ENCODE peak calls at places on chromosomes 16 and 17, in eight cellular contexts. S is body of pancreas; O is CD4-positive, CD25-positive, alpha-beta regulatory T cell; C is AG04450; B is adrenal gland; T is CD8-positive, alpha-beta T cell; H is thoracic aorta; W is heart left ventricle. J is an unnamed sample. For H3K9me3, the result is how much of the 10 kb centered on the place peaks cover.

GRCh38 chr16:6976716-6977115 is 355.9 kb upstream of the RBFOX1 start:
- DNase-seq in S (no peak), O (no peak), C (no peak), B (no peak), T (no peak), H (no peak), W (no peak), J (no peak)

GRCh38 chr17:49969134-49969759 is at the start of gene DLX4:
- DNase-seq in S (no peak), O (no peak), C (no peak), B (peak), T (no peak), H (no peak), W (no peak), J (no peak)

GRCh38 chr17:38742431-38743308 is 5.5 kb downstream of the PCGF2 start:
- DNase-seq in S (peak), O (no peak), C (peak), B (peak), T (no peak), H (peak), W (peak), J (peak)

GRCh38 chr17:42201155-42201772 is 7.0 kb upstream of the GHDC start:
- DNase-seq in S (peak), O (no peak), C (no peak), B (peak), T (no peak), H (no peak), W (no peak), J (no peak)

GRCh38 chr17:34895388-34895787 is 65.9 kb downstream of the CCT6B start:
- DNase-seq in S (no peak), O (no peak), C (no peak), B (no peak), T (no peak), H (no peak), W (no peak), J (no peak)

GRCh38 chr17:6361733-6362132 is 73.2 kb downstream of the AIPL1 start:
- DNase-seq in S (no peak), O (no peak), C (no peak), B (no peak), T (no peak), H (no peak), W (no peak), J (peak)

GRCh38 chr17:30369995-30370394 is 8.7 kb upstream of the CPD start:
- DNase-seq in S (no peak), O (no peak), C (no peak), B (no peak), T (no peak), H (no peak), W (no peak), J (no peak)

GRCh38 chr16:75591001-75591852 is 25.0 kb downstream of the GABARAPL2 start:
- DNase-seq in S (peak), O (no peak), C (no peak), B (no peak), T (no peak), H (peak), W (peak), J (peak)

GRCh38 chr17:16918443-16918842 is 53.5 kb downstream of the TNFRSF13B start:
- DNase-seq in S (no peak), O (no peak), C (no peak), B (peak), T (no peak), H (no peak), W (no peak), J (peak)

GRCh38 chr17:63406689-63407330 is 39.3 kb downstream of the CYB561 start:
- DNase-seq in S (peak), O (peak), C (peak), B (peak), T (peak), H (peak), W (peak), J (peak)

GRCh38 chr16:11354733-11355574 is 9.7 kb downstream of the RMI2 start:
- DNase-seq in S (no peak), O (peak), C (peak), B (peak), T (peak), H (no peak), W (no peak), J (no peak)

GRCh38 chr17:32323784-32324590 is 18.0 kb downstream of the C17orf75 start:
- DNase-seq in S (peak), O (no peak), C (no peak), B (peak), T (no peak), H (no peak), W (no peak), J (peak)

GRCh38 chr17:47276868-47277267 is 23.2 kb downstream of the ITGB3 start:
- DNase-seq in S (peak), O (no peak), C (no peak), B (peak), T (no peak), H (no peak), W (peak), J (peak)

GRCh38 chr16:30619643-30620042 is 9.5 kb upstream of the ZNF689 start:
- DNase-seq in S (no peak), O (no peak), C (no peak), B (no peak), T (no peak), H (no peak), W (no peak), J (no peak)

GRCh38 chr17:34269969-34270368 is at the start of gene CCL7:
- DNase-seq in S (no peak), O (no peak), C (no peak), B (no peak), T (no peak), H (no peak), W (no peak), J (no peak)

GRCh38 chr16:15597822-15598647 is 44.9 kb downstream of the MARF1 start:
- DNase-seq in S (no peak), O (no peak), C (no peak), B (no peak), T (no peak), H (no peak), W (no peak), J (no peak)

GRCh38 chr16:31344712-31345111 is 10.3 kb upstream of the ITGAX start:
- DNase-seq in S (no peak), O (no peak), C (no peak), B (no peak), T (no peak), H (no peak), W (no peak), J (no peak)

GRCh38 chr17:63693411-63694113 is 6.4 kb downstream of the LIMD2 start:
- DNase-seq in S (no peak), O (peak), C (no peak), B (no peak), T (no peak), H (no peak), W (no peak), J (no peak)

GRCh38 chr17:330993-331701 is 21.5 kb downstream of the RPH3AL start:
- DNase-seq in S (peak), O (peak), C (no peak), B (peak), T (peak), H (no peak), W (peak), J (no peak)

GRCh38 chr16:1327619-1327947 is 5.9 kb upstream of the BAIAP3 start:
- DNase-seq in S (no peak), O (no peak), C (no peak), B (no peak), T (no peak), H (no peak), W (no peak), J (no peak)

GRCh38 chr16:2950400-2950724 is 13.7 kb upstream of the KREMEN2 start:
- DNase-seq in S (no peak), O (no peak), C (no peak), B (no peak), T (no peak), H (no peak), W (no peak), J (no peak)

GRCh38 chr16:16064874-16065384 is 115.5 kb downstream of the ABCC1 start:
- DNase-seq in S (no peak), O (no peak), C (no peak), B (no peak), T (no peak), H (no peak), W (no peak), J (no peak)

GRCh38 chr17:19561697-19562318 is 28.2 kb downstream of the SLC47A1 start:
- DNase-seq in S (no peak), O (no peak), C (no peak), B (no peak), T (no peak), H (no peak), W (no peak), J (no peak)

GRCh38 chr16:2960183-2961010 is 3.7 kb upstream of the KREMEN2 start:
- DNase-seq in S (no peak), O (no peak), C (no peak), B (no peak), T (no peak), H (no peak), W (no peak), J (no peak)

GRCh38 chr17:7854078-7854777 is 638 bp upstream of the TMEM88 start:
- DNase-seq in S (no peak), O (no peak), C (no peak), B (peak), T (no peak), H (no peak), W (no peak), J (no peak)

GRCh38 chr16:72371307-72372081 is 199.5 kb upstream of the PMFBP1 start:
- DNase-seq in S (no peak), O (no peak), C (no peak), B (no peak), T (no peak), H (no peak), W (no peak), J (no peak)

GRCh38 chr16:79081292-79082066 is 519.1 kb downstream of the MAF start:
- DNase-seq in S (no peak), O (no peak), C (no peak), B (no peak), T (no peak), H (no peak), W (no peak), J (no peak)

DNA sequence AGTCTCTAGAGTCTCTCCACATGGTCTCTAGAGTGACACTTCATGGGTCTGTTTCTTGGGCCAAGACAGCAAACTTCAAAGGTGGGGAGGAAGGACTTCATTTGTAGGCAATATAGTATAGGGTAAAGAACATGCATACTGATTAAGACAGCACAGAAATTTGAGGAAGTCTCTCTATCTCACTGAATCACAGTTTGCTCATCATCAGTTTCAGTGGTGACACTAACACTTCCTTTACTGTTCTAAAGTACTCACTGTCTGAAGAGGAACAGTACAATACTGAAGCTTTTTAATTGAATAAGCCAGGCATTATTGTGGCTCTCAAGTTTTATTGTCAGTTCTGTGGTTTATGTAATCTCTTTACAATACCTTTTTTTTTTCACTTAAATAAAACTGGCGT is 656.4 kb upstream of the CDH8 start:
- DNase-seq in S (no peak), O (no peak), C (no peak), B (no peak), T (no peak), H (no peak), W (no peak), J (no peak)
- H3K9me3 ChIP-seq in S (under half), O (under half), C (under half), B (under half), T (under half), H (under half), W (under half), J (under half)

GRCh38 chr17:11624968-11625367 is 26.7 kb downstream of the DNAH9 start:
- DNase-seq in S (no peak), O (no peak), C (no peak), B (no peak), T (no peak), H (no peak), W (no peak), J (no peak)

GRCh38 chr17:11625878-11626277 is 27.6 kb downstream of the DNAH9 start:
- DNase-seq in S (no peak), O (no peak), C (no peak), B (no peak), T (no peak), H (no peak), W (no peak), J (no peak)

GRCh38 chr17:11627301-11627700 is 29.0 kb downstream of the DNAH9 start:
- DNase-seq in S (no peak), O (no peak), C (no peak), B (no peak), T (no peak), H (no peak), W (no peak), J (no peak)

GRCh38 chr17:11628831-11629230 is 30.6 kb downstream of the DNAH9 start:
- DNase-seq in S (no peak), O (no peak), C (no peak), B (no peak), T (no peak), H (no peak), W (no peak), J (no peak)

DNA sequence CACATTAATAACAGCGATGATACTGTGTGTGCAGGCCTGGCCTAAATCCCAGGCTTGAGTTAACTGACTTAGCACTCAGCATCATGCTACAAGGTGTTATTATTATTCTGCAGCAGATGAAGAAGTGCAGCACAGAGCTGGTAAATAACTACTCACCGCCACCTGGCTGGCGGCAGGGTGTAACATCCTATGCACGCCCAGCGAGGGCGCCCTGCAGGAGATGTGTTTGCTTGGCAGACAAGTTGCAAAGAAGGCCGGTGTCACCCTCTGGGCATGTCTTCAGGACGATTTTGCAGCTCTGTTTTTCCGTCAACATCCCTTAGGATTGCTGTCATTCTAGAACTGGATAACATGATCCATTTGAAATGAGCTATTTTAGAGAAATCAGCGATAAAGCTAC is 30.1 kb downstream of the DNAH9 start:
- DNase-seq in S (no peak), O (no peak), C (no peak), B (no peak), T (no peak), H (no peak), W (no peak), J (no peak)
- H3K9me3 ChIP-seq in S (under half), O (under half), C (under half), B (under half), T (under half), H (under half), W (under half), J (under half)

DNA sequence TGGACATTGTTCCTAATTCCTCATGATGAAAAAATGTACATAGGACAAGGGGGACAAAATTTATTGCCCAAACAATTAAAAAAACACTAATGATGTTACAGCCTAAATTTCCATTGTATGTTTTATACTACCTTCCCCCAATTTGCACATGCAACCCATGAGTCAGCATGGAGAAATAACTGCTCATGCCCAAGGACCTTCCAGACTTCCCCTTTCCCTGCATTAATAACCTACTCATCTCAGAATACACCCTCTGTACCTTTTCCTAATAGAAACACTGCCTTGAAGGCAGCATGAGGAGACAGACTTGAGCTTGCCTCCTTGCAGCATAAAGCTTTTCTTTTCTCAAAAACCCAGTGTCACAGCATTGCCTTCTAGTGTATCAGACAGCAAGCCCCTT is 2402.8 kb downstream of the TP53TG3F start:
- DNase-seq in S (no peak), O (no peak), C (no peak), B (no peak), T (no peak), H (no peak), W (no peak), J (no peak)
- H3K9me3 ChIP-seq in S (under half), O (under half), C (under half), B (under half), T (under half), H (under half), W (under half), J (under half)

DNA sequence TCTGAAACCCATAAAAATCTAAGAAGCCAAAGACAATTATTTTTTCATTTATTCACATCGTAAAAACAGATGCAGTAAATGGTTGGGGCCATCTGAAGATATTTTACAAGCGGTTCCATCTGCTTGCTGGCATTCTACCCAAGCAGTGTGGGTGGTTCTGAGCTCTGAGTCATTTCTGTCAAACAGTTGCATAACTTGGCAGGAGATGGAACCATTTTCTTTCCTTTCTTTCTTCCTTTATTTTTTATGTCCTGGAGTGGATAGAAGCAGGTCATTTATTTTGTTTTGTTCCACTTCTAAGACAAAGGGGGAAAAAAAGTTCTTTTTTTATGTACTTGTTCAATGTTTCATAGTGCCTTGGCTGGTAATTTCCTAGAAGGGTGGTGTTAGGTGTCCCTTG is 1151.9 kb upstream of the GOT2 start:
- DNase-seq in S (no peak), O (no peak), C (no peak), B (peak), T (no peak), H (no peak), W (peak), J (no peak)
- H3K9me3 ChIP-seq in S (under half), O (under half), C (under half), B (under half), T (under half), H (under half), W (under half), J (under half)

GRCh38 chr17:70969540-70970034 is 800.3 kb downstream of the KCNJ2 start:
- DNase-seq in S (no peak), O (no peak), C (no peak), B (no peak), T (no peak), H (no peak), W (no peak), J (no peak)
- H3K9me3 ChIP-seq in S (under half), O (under half), C (under half), B (under half), T (under half), H (under half), W (under half), J (under half)

DNA sequence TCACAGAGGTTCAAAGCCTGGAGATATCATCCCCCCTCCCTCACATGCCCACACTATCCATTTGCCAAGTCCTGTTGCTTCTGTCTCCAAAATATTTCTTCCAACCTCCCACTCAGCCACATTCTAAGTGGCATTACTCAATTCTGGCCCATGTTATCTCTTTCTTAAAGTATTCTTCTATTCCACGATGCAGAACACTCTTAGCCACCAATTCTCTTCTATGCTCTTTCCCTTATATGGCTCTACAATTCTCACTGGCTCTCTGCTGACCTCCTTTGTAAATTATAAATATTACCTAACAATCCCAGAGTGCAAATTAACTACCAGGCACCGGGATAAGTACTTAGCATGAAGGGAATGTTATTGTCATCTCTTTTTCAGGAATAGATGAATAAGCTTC is 82.4 kb downstream of the KCNJ2 start:
- DNase-seq in S (no peak), O (no peak), C (no peak), B (no peak), T (no peak), H (no peak), W (no peak), J (no peak)
- H3K9me3 ChIP-seq in S (under half), O (under half), C (under half), B (under half), T (under half), H (under half), W (under half), J (under half)

GRCh38 chr17:27105636-27106035 is 188.3 kb upstream of the WSB1 start:
- DNase-seq in S (no peak), O (no peak), C (no peak), B (no peak), T (no peak), H (no peak), W (no peak), J (no peak)
- H3K9me3 ChIP-seq in S (under half), O (under half), C (under half), B (under half), T (under half), H (under half), W (under half), J (under half)